ENCODE peak calls at places on chromosome 2, in ten cellular contexts. One of them, this sample, is unnamed.

GRCh38 chr2:200300650-200301314 is 5.7 kb upstream of the SPATS2L start:
- DNase-seq in K562: peak; percentile 23
- DNase-seq in breast epithelium: no peak
- DNase-seq in A549: peak; percentile 77
- DNase-seq in endothelial cell of umbilical vein: peak; percentile 23
- DNase-seq in sigmoid colon: no peak
- DNase-seq in gastrocnemius medialis: no peak
- DNase-seq in body of pancreas: no peak
- DNase-seq in heart left ventricle: no peak
- DNase-seq in HCT116: peak; percentile 68
- DNase-seq in this sample: no peak

GRCh38 chr2:84694088-84694622 is 177.9 kb downstream of the DNAH6 start:
- DNase-seq in K562: no peak
- DNase-seq in breast epithelium: no peak
- DNase-seq in A549: no peak
- DNase-seq in endothelial cell of umbilical vein: no peak
- DNase-seq in sigmoid colon: no peak
- DNase-seq in gastrocnemius medialis: no peak
- DNase-seq in body of pancreas: no peak
- DNase-seq in heart left ventricle: no peak
- DNase-seq in HCT116: no peak
- DNase-seq in this sample: no peak

GRCh38 chr2:235779444-235779896 is 285.6 kb downstream of the AGAP1 start:
- DNase-seq in K562: peak; percentile 56
- DNase-seq in breast epithelium: peak; percentile 68
- DNase-seq in A549: peak; percentile 72
- DNase-seq in endothelial cell of umbilical vein: peak; percentile 74
- DNase-seq in sigmoid colon: peak; percentile 79
- DNase-seq in gastrocnemius medialis: peak; percentile 17
- DNase-seq in body of pancreas: peak; percentile 76
- DNase-seq in heart left ventricle: peak; percentile 71
- DNase-seq in HCT116: peak; percentile 37
- DNase-seq in this sample: peak; percentile 84

GRCh38 chr2:73489053-73489452 is 103.4 kb downstream of the ALMS1 start:
- DNase-seq in K562: no peak
- DNase-seq in breast epithelium: no peak
- DNase-seq in A549: no peak
- DNase-seq in endothelial cell of umbilical vein: no peak
- DNase-seq in sigmoid colon: no peak
- DNase-seq in gastrocnemius medialis: no peak
- DNase-seq in body of pancreas: no peak
- DNase-seq in heart left ventricle: no peak
- DNase-seq in HCT116: no peak
- DNase-seq in this sample: no peak

GRCh38 chr2:173076557-173077345 is 1.1 kb downstream of the MAP3K20 start:
- DNase-seq in K562: peak; percentile 48
- DNase-seq in breast epithelium: peak; percentile 55
- DNase-seq in A549: peak; percentile 37
- DNase-seq in endothelial cell of umbilical vein: peak; percentile 79
- DNase-seq in sigmoid colon: peak; percentile 74
- DNase-seq in gastrocnemius medialis: no peak
- DNase-seq in body of pancreas: peak; percentile 38
- DNase-seq in heart left ventricle: peak; percentile 62
- DNase-seq in HCT116: no peak
- DNase-seq in this sample: no peak

GRCh38 chr2:205865794-205866490 is 183.6 kb downstream of the NRP2 start:
- DNase-seq in K562: no peak
- DNase-seq in breast epithelium: no peak
- DNase-seq in A549: no peak
- DNase-seq in endothelial cell of umbilical vein: peak; percentile 12
- DNase-seq in sigmoid colon: peak; percentile 70
- DNase-seq in gastrocnemius medialis: no peak
- DNase-seq in body of pancreas: peak; percentile 61
- DNase-seq in heart left ventricle: no peak
- DNase-seq in HCT116: no peak
- DNase-seq in this sample: no peak

GRCh38 chr2:71846669-71847291 is 300.9 kb downstream of the CYP26B1 start:
- DNase-seq in K562: no peak
- DNase-seq in breast epithelium: no peak
- DNase-seq in A549: no peak
- DNase-seq in endothelial cell of umbilical vein: peak; percentile 49
- DNase-seq in sigmoid colon: no peak
- DNase-seq in gastrocnemius medialis: no peak
- DNase-seq in body of pancreas: no peak
- DNase-seq in heart left ventricle: no peak
- DNase-seq in HCT116: no peak
- DNase-seq in this sample: no peak

GRCh38 chr2:74768401-74768914 is 65.5 kb upstream of the HK2 start:
- DNase-seq in K562: no peak
- DNase-seq in breast epithelium: no peak
- DNase-seq in A549: no peak
- DNase-seq in endothelial cell of umbilical vein: no peak
- DNase-seq in sigmoid colon: no peak
- DNase-seq in gastrocnemius medialis: no peak
- DNase-seq in body of pancreas: no peak
- DNase-seq in heart left ventricle: no peak
- DNase-seq in HCT116: no peak
- DNase-seq in this sample: no peak

GRCh38 chr2:113979172-113980128 is 89.6 kb downstream of the ACTR3 start:
- DNase-seq in K562: peak; percentile 24
- DNase-seq in breast epithelium: no peak
- DNase-seq in A549: peak; percentile 46
- DNase-seq in endothelial cell of umbilical vein: no peak
- DNase-seq in sigmoid colon: no peak
- DNase-seq in gastrocnemius medialis: no peak
- DNase-seq in body of pancreas: no peak
- DNase-seq in heart left ventricle: no peak
- DNase-seq in HCT116: no peak
- DNase-seq in this sample: no peak

GRCh38 chr2:10438688-10439087 is 9.4 kb downstream of the ODC1 start:
- DNase-seq in K562: no peak
- DNase-seq in breast epithelium: no peak
- DNase-seq in A549: no peak
- DNase-seq in endothelial cell of umbilical vein: no peak
- DNase-seq in sigmoid colon: no peak
- DNase-seq in gastrocnemius medialis: peak; percentile 35
- DNase-seq in body of pancreas: no peak
- DNase-seq in heart left ventricle: no peak
- DNase-seq in HCT116: no peak
- DNase-seq in this sample: no peak
- H3K4me1 ChIP-seq in K562: peaks cover 31% of the 10 kb centered on the region
- H3K4me1 ChIP-seq in breast epithelium: no peaks in the 10 kb centered on the region
- H3K4me1 ChIP-seq in A549: peaks cover 7% of the 10 kb centered on the region
- H3K4me1 ChIP-seq in endothelial cell of umbilical vein: peaks cover 3% of the 10 kb centered on the region
- H3K4me1 ChIP-seq in sigmoid colon: no peaks in the 10 kb centered on the region
- H3K4me1 ChIP-seq in gastrocnemius medialis: peaks cover 9% of the 10 kb centered on the region
- H3K4me1 ChIP-seq in body of pancreas: peaks cover 7% of the 10 kb centered on the region
- H3K4me1 ChIP-seq in heart left ventricle: no peaks in the 10 kb centered on the region
- H3K4me1 ChIP-seq in HCT116: peaks cover 11% of the 10 kb centered on the region
- H3K4me1 ChIP-seq in this sample: peaks cover 6% of the 10 kb centered on the region

DNA sequence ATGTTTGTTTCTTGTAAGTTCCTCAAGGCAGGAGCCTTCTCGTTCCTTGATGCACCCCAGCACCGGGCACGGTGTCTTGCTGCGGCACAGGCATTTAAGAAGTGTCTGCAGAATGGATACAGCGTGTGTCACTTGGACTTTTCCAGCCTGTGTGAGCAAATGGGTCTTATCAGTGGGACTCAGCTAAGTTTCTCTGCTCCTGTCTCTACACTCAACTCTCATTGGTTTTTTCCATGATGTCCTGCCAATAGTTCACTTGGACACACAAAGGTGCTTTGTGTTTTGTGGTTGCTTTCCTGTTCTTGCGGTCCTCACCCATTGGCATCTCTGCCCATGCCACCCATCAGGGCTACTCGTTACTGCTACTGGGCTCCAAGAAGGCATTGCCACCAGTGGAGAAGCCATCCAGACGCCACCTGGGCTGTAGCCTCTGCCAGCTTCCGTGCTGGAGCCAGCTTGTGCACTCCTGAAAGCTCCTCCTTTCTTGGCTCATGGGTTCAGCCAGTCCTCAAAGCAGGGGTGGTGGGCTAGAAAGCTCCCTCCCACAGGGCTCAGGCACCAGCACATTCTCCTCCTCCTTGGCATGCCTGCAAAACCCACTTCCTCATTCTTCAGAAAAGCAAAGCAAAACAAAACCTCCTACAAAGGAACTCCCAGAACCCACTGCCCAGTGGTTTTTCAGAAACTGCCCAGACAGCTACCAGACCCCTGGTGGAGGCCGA is 41.4 kb downstream of the IL1R2 start:
- DNase-seq in K562: no peak
- DNase-seq in breast epithelium: peak; percentile 72
- DNase-seq in A549: peak; percentile 67
- DNase-seq in endothelial cell of umbilical vein: peak; percentile 47
- DNase-seq in sigmoid colon: no peak
- DNase-seq in gastrocnemius medialis: no peak
- DNase-seq in body of pancreas: peak; percentile 73
- DNase-seq in heart left ventricle: peak; percentile 64
- DNase-seq in HCT116: no peak
- DNase-seq in this sample: no peak
- TF ChIP-seq POLR2A in K562: no peak
- TF ChIP-seq POLR2A in breast epithelium: no peak
- TF ChIP-seq POLR2A in A549: no peak
- TF ChIP-seq POLR2A in endothelial cell of umbilical vein: no peak
- TF ChIP-seq POLR2A in sigmoid colon: no peak
- TF ChIP-seq POLR2A in gastrocnemius medialis: no peak
- TF ChIP-seq POLR2A in body of pancreas: peak; percentile 19
- TF ChIP-seq POLR2A in heart left ventricle: no peak
- TF ChIP-seq POLR2A in HCT116: no peak
- TF ChIP-seq POLR2A in this sample: no peak

DNA sequence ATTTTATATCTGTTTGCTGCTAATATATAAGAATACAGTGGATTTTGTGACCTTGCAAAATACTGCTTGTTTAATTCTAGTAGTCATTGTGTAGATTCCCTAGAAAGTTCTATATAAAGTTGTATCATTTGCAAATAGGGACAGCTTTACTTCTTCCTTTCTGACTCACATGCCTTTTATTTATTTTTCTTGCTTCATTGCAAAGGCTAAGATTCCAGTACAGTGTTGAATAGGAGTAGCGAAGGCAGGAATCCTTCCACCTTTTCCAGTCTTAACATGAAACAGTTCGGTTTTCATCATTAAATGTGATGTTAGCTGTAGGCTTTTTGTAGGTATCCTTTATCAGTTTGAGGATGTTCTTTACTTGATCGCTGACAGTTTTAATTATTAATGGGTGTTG is 58.1 kb downstream of the DGKD start:
- DNase-seq in K562: no peak
- DNase-seq in breast epithelium: no peak
- DNase-seq in A549: no peak
- DNase-seq in endothelial cell of umbilical vein: no peak
- DNase-seq in sigmoid colon: no peak
- DNase-seq in gastrocnemius medialis: no peak
- DNase-seq in body of pancreas: no peak
- DNase-seq in heart left ventricle: no peak
- DNase-seq in HCT116: no peak
- DNase-seq in this sample: no peak
- H3K4me1 ChIP-seq in K562: peaks cover 7% of the 10 kb centered on the region
- H3K4me1 ChIP-seq in breast epithelium: no peaks in the 10 kb centered on the region
- H3K4me1 ChIP-seq in A549: peaks cover 77% of the 10 kb centered on the region
- H3K4me1 ChIP-seq in endothelial cell of umbilical vein: peaks cover 24% of the 10 kb centered on the region
- H3K4me1 ChIP-seq in sigmoid colon: no peaks in the 10 kb centered on the region
- H3K4me1 ChIP-seq in gastrocnemius medialis: peaks cover 50% of the 10 kb centered on the region
- H3K4me1 ChIP-seq in body of pancreas: peaks cover 36% of the 10 kb centered on the region
- H3K4me1 ChIP-seq in heart left ventricle: peaks cover 19% of the 10 kb centered on the region
- H3K4me1 ChIP-seq in HCT116: peaks cover 54% of the 10 kb centered on the region
- H3K4me1 ChIP-seq in this sample: peaks cover 9% of the 10 kb centered on the region

DNA sequence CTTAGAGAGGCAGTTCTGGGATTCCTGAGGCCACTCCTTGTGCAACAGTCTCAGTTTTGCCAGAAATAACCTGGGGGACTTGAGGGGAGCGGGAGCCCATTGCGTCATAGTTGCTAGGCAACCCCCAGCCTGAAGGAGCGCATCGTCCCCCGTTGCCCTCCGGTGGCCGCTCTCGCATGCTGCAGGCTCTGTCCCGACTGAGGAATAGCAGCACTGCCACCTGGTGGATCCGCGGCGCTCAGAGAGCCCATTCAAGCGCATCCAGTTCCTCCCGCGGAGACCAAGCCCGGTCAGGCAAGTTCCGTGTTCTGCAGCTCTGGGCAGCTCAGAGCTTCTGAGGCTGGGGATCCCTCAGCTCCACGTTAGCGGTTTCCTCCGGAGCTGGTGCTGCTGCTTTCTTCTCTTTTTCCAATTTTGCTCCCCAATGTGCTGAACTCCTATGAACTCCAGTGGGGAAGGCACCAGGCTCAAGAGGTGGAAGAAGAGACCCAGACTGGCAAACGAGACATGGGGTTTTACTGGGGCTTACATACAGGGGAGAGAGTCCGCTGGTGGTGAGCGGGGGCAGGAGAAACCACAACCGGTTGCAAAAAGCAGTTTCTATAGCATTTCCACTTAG is 15.1 kb downstream of the SLC4A3 start:
- DNase-seq in K562: peak; percentile 89
- DNase-seq in breast epithelium: peak; percentile 95
- DNase-seq in A549: peak; percentile 94
- DNase-seq in endothelial cell of umbilical vein: peak; percentile 92
- DNase-seq in sigmoid colon: peak; percentile 99
- DNase-seq in gastrocnemius medialis: peak; percentile 92
- DNase-seq in body of pancreas: peak; percentile 96
- DNase-seq in heart left ventricle: peak; percentile 93
- DNase-seq in HCT116: peak; percentile 88
- DNase-seq in this sample: peak; percentile 96
- TF ChIP-seq POLR2A in K562: no peak
- TF ChIP-seq POLR2A in breast epithelium: no peak
- TF ChIP-seq POLR2A in A549: no peak
- TF ChIP-seq POLR2A in endothelial cell of umbilical vein: no peak
- TF ChIP-seq POLR2A in sigmoid colon: no peak
- TF ChIP-seq POLR2A in gastrocnemius medialis: no peak
- TF ChIP-seq POLR2A in body of pancreas: no peak
- TF ChIP-seq POLR2A in heart left ventricle: peak; percentile 42
- TF ChIP-seq POLR2A in HCT116: no peak
- TF ChIP-seq POLR2A in this sample: no peak

DNA sequence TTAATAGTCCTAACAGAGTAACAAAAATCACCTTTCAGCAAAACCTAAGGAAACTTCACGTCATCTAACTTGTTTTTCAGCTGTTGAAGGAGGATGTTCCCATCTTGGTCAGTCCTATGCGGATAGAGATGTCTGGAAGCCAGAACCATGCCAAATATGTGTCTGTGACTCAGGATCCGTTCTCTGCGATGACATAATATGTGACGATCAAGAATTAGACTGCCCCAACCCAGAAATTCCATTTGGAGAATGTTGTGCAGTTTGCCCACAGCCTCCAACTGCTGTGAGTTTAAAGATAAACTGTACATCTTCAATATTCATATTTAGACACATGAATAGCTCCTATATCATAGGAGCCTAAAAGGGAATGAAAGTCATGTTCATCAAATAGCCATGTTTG is 10.5 kb downstream of the COL3A1 start:
- DNase-seq in K562: no peak
- DNase-seq in breast epithelium: no peak
- DNase-seq in A549: peak; percentile 74
- DNase-seq in endothelial cell of umbilical vein: no peak
- DNase-seq in sigmoid colon: no peak
- DNase-seq in gastrocnemius medialis: no peak
- DNase-seq in body of pancreas: no peak
- DNase-seq in heart left ventricle: no peak
- DNase-seq in HCT116: no peak
- DNase-seq in this sample: no peak
- H3K4me1 ChIP-seq in K562: no peaks in the 10 kb centered on the region
- H3K4me1 ChIP-seq in breast epithelium: no peaks in the 10 kb centered on the region
- H3K4me1 ChIP-seq in A549: peaks cover 8% of the 10 kb centered on the region
- H3K4me1 ChIP-seq in endothelial cell of umbilical vein: peaks cover under 1% of the 10 kb centered on the region
- H3K4me1 ChIP-seq in sigmoid colon: no peaks in the 10 kb centered on the region
- H3K4me1 ChIP-seq in gastrocnemius medialis: no peaks in the 10 kb centered on the region
- H3K4me1 ChIP-seq in body of pancreas: no peaks in the 10 kb centered on the region
- H3K4me1 ChIP-seq in heart left ventricle: no peaks in the 10 kb centered on the region
- H3K4me1 ChIP-seq in HCT116: no peaks in the 10 kb centered on the region
- H3K4me1 ChIP-seq in this sample: peaks cover 6% of the 10 kb centered on the region

This sample was measured in suprapubic skin.